ENCODE peak calls at places on chromosomes 3 and 15, in ten cellular contexts. I is T-helper 1 cell; L is iris pigment epithelial cell; K is transverse colon; O is DMS 273 treated with DMSO at 0.1 percent for 48 hours; T is left colon; U is bronchial epithelial cell; S is kidney glomerular epithelial cell; Y is C1 segment of cervical spinal cord; E is activated CD8-positive, alpha-beta memory T cell treated with anti-CD3 and anti-CD28 coated beads for 1 hour. C is an unnamed sample.

GRCh38 chr3:124834723-124835718 is 52.1 kb downstream of the ITGB5 start:
- DNase-seq in I (no peak), L (peak), K (peak), O (peak), T (peak), U (peak), S (peak), Y (no peak), E (peak), C (no peak)

GRCh38 chr3:177615015-177615414 is 417.7 kb upstream of the TBL1XR1 start:
- DNase-seq in I (no peak), L (peak), K (peak), O (no peak), T (peak), U (peak), S (peak), Y (no peak), E (no peak), C (no peak)

GRCh38 chr3:135056084-135056730 is 261.1 kb downstream of the EPHB1 start:
- DNase-seq in I (no peak), L (no peak), K (no peak), O (no peak), T (no peak), U (no peak), S (no peak), Y (no peak), E (no peak), C (no peak)

GRCh38 chr3:39205131-39205530 is 12.7 kb upstream of the XIRP1 start:
- DNase-seq in I (no peak), L (no peak), K (no peak), O (no peak), T (no peak), U (no peak), S (no peak), Y (no peak), E (no peak), C (no peak)

GRCh38 chr3:114496021-114496434 is 202.2 kb downstream of the TIGIT start:
- DNase-seq in I (no peak), L (peak), K (no peak), O (no peak), T (no peak), U (peak), S (no peak), Y (peak), E (no peak), C (no peak)

GRCh38 chr15:89845305-89845893 is 30.7 kb upstream of the ANPEP start:
- DNase-seq in I (no peak), L (peak), K (no peak), O (no peak), T (no peak), U (peak), S (peak), Y (no peak), E (no peak), C (no peak)

GRCh38 chr3:33001889-33002288 is 50.4 kb downstream of the CCR4 start:
- DNase-seq in I (no peak), L (peak), K (no peak), O (no peak), T (no peak), U (no peak), S (no peak), Y (no peak), E (no peak), C (no peak)

GRCh38 chr15:73265536-73266153 is 103.1 kb downstream of the HCN4 start:
- DNase-seq in I (peak), L (peak), K (peak), O (no peak), T (peak), U (peak), S (peak), Y (no peak), E (peak), C (peak)

GRCh38 chr3:128555098-128555825 is 62.3 kb upstream of the GATA2 start:
- DNase-seq in I (no peak), L (no peak), K (peak), O (no peak), T (no peak), U (peak), S (no peak), Y (no peak), E (no peak), C (no peak)

GRCh38 chr3:150497956-150498355 is 48.3 kb downstream of the SERP1 start:
- DNase-seq in I (no peak), L (peak), K (no peak), O (no peak), T (no peak), U (peak), S (no peak), Y (no peak), E (no peak), C (no peak)

GRCh38 chr3:46271910-46272309 is 29.6 kb downstream of the CCR3 start:
- DNase-seq in I (no peak), L (no peak), K (no peak), O (no peak), T (no peak), U (peak), S (no peak), Y (no peak), E (no peak), C (no peak)

GRCh38 chr3:25589104-25589782 is 75.5 kb downstream of the TOP2B start:
- DNase-seq in I (no peak), L (peak), K (no peak), O (no peak), T (no peak), U (peak), S (no peak), Y (no peak), E (no peak), C (no peak)

GRCh38 chr15:57599299-57599810 is 7.7 kb downstream of the MYZAP start:
- DNase-seq in I (no peak), L (no peak), K (no peak), O (no peak), T (no peak), U (no peak), S (no peak), Y (no peak), E (no peak), C (no peak)

GRCh38 chr3:141915766-141916165 is 39.3 kb downstream of the ATP1B3 start:
- DNase-seq in I (no peak), L (peak), K (no peak), O (no peak), T (no peak), U (no peak), S (no peak), Y (no peak), E (no peak), C (no peak)

GRCh38 chr3:53536282-53536681 is 41.9 kb downstream of the CACNA1D start:
- DNase-seq in I (no peak), L (no peak), K (no peak), O (no peak), T (no peak), U (no peak), S (no peak), Y (no peak), E (no peak), C (no peak)

GRCh38 chr3:155425351-155425750 is 131.9 kb upstream of the STRIT1 start:
- DNase-seq in I (no peak), L (no peak), K (no peak), O (peak), T (no peak), U (no peak), S (no peak), Y (no peak), E (no peak), C (no peak)

GRCh38 chr3:187064210-187065115 is 74.8 kb downstream of the RPL39L start:
- DNase-seq in I (no peak), L (peak), K (no peak), O (no peak), T (no peak), U (peak), S (no peak), Y (no peak), E (no peak), C (no peak)

GRCh38 chr15:84747423-84748273 is 744 bp upstream of the ZNF592 start:
- DNase-seq in I (peak), L (peak), K (peak), O (no peak), T (peak), U (peak), S (peak), Y (peak), E (peak), C (peak)

GRCh38 chr3:23183731-23184130 is 19.4 kb upstream of the UBE2E2 start:
- DNase-seq in I (no peak), L (peak), K (peak), O (no peak), T (peak), U (peak), S (peak), Y (no peak), E (no peak), C (no peak)

GRCh38 chr3:100590114-100590839 is 19.1 kb upstream of the ADGRG7 start:
- DNase-seq in I (no peak), L (peak), K (peak), O (peak), T (peak), U (peak), S (peak), Y (peak), E (peak), C (peak)